ENCODE peak calls at places on chromosome 13, in four cellular contexts. O, G, J and E are unnamed samples.

GRCh38 chr13:98466634-98467236 is 110.2 kb downstream of the STK24 start:
- DNase-seq in G (peak; percentile 60), O (peak; percentile 52), J (no peak), E (no peak)

GRCh38 chr13:23399254-23399796 is 34.2 kb downstream of the SACS start:
- DNase-seq in G (no peak), J (no peak), O (no peak), E (no peak)

GRCh38 chr13:79447741-79448140 is 33.2 kb upstream of the NDFIP2 start:
- DNase-seq in O (no peak), J (no peak), G (no peak), E (no peak)

GRCh38 chr13:29884671-29885424 is 34.4 kb upstream of the UBL3 start:
- DNase-seq in G (no peak), J (no peak), O (no peak), E (no peak)

GRCh38 chr13:80508031-80508430 is 167.1 kb upstream of the SPRY2 start:
- DNase-seq in G (no peak), O (no peak), J (no peak), E (no peak)

GRCh38 chr13:24032674-24033073 is 127.8 kb upstream of the SPATA13 start:
- DNase-seq in G (no peak), O (no peak), J (no peak), E (no peak)

GRCh38 chr13:98919566-98919965 is 58.3 kb downstream of the DOCK9 start:
- DNase-seq in G (no peak), J (no peak), O (no peak), E (no peak)

GRCh38 chr13:91127995-91128394 is 219.5 kb upstream of the MIR17HG start:
- DNase-seq in O (no peak), J (no peak), G (no peak), E (no peak)

GRCh38 chr13:51585696-51586095 is 1.4 kb downstream of the WDFY2 start:
- DNase-seq in J (no peak), G (no peak), O (no peak), E (no peak)

GRCh38 chr13:53131361-53131760 is 102.7 kb downstream of the OLFM4 start:
- DNase-seq in O (no peak), G (no peak), J (no peak), E (no peak)

GRCh38 chr13:73109969-73110368 is 51.2 kb downstream of the KLF5 start:
- DNase-seq in O (no peak), G (no peak), J (no peak), E (no peak)

GRCh38 chr13:25731037-25731436 is 320.8 kb downstream of the SHISA2 start:
- DNase-seq in J (no peak), G (no peak), O (no peak), E (no peak)

GRCh38 chr13:37058801-37059135 is 720 bp downstream of the SUPT20H start:
- DNase-seq in J (no peak), G (no peak), O (peak; percentile 58), E (no peak)

GRCh38 chr13:23466144-23467002 is 32.9 kb upstream of the SACS start:
- DNase-seq in G (no peak), O (peak; percentile 83), J (peak; percentile 69), E (peak; percentile 14)

GRCh38 chr13:23945612-23946011 is 48.3 kb upstream of the C1QTNF9B start:
- DNase-seq in G (no peak), J (no peak), O (no peak), E (no peak)

GRCh38 chr13:48749699-48750473 is 96.2 kb downstream of the CYSLTR2 start:
- DNase-seq in J (peak; percentile 69), G (peak; percentile 77), O (peak; percentile 68), E (peak; percentile 95)

GRCh38 chr13:46683879-46684278 is 113.1 kb downstream of the ESD start:
- DNase-seq in J (no peak), O (no peak), G (no peak), E (no peak)

GRCh38 chr13:107461751-107462150 is 753.6 kb downstream of the LIG4 start:
- DNase-seq in G (no peak), O (no peak), J (no peak), E (no peak)

GRCh38 chr13:25738342-25738771 is 313.5 kb downstream of the SHISA2 start:
- DNase-seq in J (no peak), G (no peak), O (peak; percentile 46), E (no peak)

GRCh38 chr13:36026556-36026955 is 104.6 kb downstream of the DCLK1 start:
- DNase-seq in G (no peak), J (no peak), O (no peak), E (no peak)

GRCh38 chr13:43023244-43023931 is at the start of gene DNAJC15:
- DNase-seq in O (no peak), G (peak; percentile 62), J (peak; percentile 80), E (no peak)
- H3K27ac ChIP-seq in O (no peak within 1 kb of the TSS), G (peak within 1 kb of the TSS; percentile 72), J (peak within 1 kb of the TSS; percentile 82), E (no peak within 1 kb of the TSS)

GRCh38 chr13:100098445-100099116 is 9.7 kb downstream of the PCCA start:
- DNase-seq in J (no peak), G (no peak), O (no peak), E (no peak)
- H3K27ac ChIP-seq in J (no peak overlapping the region), G (no peak overlapping the region), O (no peak overlapping the region), E (peak overlapping the region; percentile 81)

DNA sequence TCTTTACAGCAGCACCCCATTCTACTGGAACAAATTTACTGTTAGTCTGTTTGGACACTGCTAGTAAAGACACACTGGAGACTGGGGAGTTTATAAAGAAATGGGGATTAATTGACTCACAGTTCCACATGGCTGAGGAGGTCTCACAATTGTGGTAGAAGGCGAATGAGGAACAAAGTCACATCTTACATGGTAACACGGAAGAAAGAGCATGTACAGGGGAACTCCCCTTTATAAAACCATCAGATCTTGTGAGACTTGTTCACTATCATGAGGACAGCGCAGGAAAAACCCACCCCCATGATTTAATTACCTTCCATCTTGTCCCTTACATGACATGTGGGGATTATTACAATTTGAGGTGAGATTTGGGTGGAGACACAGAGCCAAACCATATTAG is 1204.2 kb downstream of the SLITRK1 start:
- DNase-seq in G (no peak), J (no peak), O (no peak), E (no peak)
- H3K27ac ChIP-seq in G (no peak overlapping the region), J (no peak overlapping the region), O (no peak overlapping the region), E (no peak overlapping the region)

DNA sequence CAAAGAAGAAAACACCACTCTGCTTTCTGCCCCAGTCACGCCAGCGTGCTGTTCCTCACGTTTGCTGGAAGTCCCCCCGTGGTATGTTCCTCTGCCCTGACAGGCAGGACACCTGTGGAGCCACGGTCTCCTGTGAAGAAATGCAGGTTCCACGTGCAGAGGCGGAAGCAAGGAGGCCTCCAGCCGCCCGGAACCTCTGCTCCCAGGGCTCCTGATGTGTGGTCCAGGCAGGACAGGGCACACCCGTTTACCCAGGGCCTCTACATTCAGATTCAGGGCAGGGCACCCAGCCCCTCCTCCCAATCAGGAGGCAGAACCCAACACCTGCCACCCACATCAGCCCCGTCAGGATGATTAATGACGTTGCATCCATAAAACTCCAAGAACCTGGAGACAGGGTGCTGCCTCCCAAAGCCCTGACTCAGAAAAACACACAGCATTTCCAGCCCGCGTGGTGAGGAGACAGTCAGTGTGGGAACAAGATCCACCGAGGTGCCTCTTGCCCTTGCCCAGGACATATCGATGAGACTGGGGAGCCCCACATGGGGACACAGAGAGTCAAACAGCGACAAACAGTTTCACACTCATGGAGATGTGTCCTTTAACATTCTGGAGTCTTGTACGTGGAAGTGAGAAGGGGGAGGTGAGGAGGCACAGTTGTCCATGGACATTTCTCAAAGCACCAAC is 76.2 kb downstream of the COL4A1 start:
- DNase-seq in O (no peak), G (peak; percentile 54), J (no peak), E (no peak)
- H3K27ac ChIP-seq in O (no peak overlapping the region), G (no peak overlapping the region), J (no peak overlapping the region), E (no peak overlapping the region)

GRCh38 chr13:40983269-40983668 is 35.8 kb downstream of the ELF1 start:
- DNase-seq in J (no peak), G (no peak), O (no peak), E (no peak)

GRCh38 chr13:40983725-40984669 is 35.1 kb downstream of the ELF1 start:
- DNase-seq in J (no peak), O (no peak), G (no peak), E (no peak)

GRCh38 chr13:40981949-40982348 is 37.2 kb downstream of the ELF1 start:
- DNase-seq in J (no peak), G (no peak), O (no peak), E (no peak)

GRCh38 chr13:40981361-40981760 is 37.8 kb downstream of the ELF1 start:
- DNase-seq in O (no peak), G (no peak), J (no peak), E (no peak)

DNA sequence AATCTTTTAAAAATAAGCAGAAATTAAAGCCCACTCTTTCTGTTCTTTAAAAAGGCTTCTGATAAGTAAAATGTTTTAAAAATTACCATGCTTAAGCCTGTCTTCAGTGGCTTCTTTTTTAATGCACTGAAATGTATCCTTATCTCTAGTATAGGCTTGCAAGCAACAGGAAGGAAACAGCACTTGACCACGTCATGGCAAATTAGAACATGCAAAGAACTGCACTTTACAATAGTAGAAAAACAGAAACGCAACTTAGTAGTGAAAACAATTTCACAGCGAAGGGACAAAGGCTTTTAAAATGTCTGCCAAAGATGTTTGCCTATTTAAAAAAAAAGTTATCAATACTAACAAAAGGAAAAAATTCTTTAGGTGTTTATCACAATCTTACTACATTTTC is 36.3 kb downstream of the ELF1 start:
- DNase-seq in O (peak; percentile 61), J (peak; percentile 51), G (no peak), E (no peak)
- H3K27ac ChIP-seq in O (peak overlapping the region; percentile 61), J (peak overlapping the region; percentile 90), G (no peak overlapping the region), E (peak overlapping the region; percentile 68)

GRCh38 chr13:21078501-21078900 is 17.1 kb upstream of the LATS2 start:
- DNase-seq in J (no peak), O (no peak), G (no peak), E (no peak)
- H3K27ac ChIP-seq in J (no peak overlapping the region), O (no peak overlapping the region), G (no peak overlapping the region), E (no peak overlapping the region)

DNA sequence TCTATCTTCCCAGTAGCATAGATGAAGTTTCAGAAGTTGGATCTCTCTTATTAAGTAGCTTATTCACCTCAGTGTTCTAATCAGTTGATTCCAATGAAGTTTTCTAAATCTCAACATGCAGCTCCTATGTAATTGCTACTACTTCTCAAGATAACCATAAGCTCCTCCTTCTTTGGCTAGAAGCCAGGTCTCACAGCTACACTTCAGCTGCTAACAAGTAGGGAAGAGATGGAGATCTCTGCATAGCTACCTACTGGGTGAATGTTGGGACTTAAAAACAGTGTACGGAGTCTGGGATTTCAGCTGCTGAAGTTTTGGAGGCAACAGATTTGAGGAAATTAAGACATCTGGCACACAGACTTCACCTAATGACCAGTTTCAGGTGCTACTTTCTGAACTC is 661.0 kb downstream of the SLITRK1 start:
- DNase-seq in J (no peak), G (no peak), O (peak; percentile 32), E (no peak)
- H3K27ac ChIP-seq in J (no peak overlapping the region), G (no peak overlapping the region), O (no peak overlapping the region), E (peak overlapping the region; percentile 11)